ENCODE peak calls at places on chromosomes 4 and X, in six cellular contexts. Q, L, Y, N, S and W are unnamed samples.

GRCh38 chr4:61336488-61336887 is 136.4 kb downstream of the ADGRL3 start:
- DNase-seq in S (peak), Y (no peak), L (no peak), Q (peak), N (no peak), W (no peak)

GRCh38 chr4:109861941-109862340 is 14.0 kb downstream of the LRIT3 start:
- DNase-seq in N (no peak), Q (no peak), Y (no peak), S (no peak), L (no peak), W (no peak)

GRCh38 chr4:15493411-15493810 is 23.7 kb downstream of the CC2D2A start:
- DNase-seq in N (no peak), Q (no peak), L (no peak), Y (no peak), S (no peak), W (no peak)

GRCh38 chr4:2915789-2916188 is 47.4 kb downstream of the NOP14 start:
- DNase-seq in L (no peak), N (no peak), Y (no peak), Q (no peak), S (no peak), W (no peak)

GRCh38 chrX:112043997-112044396 is 38.6 kb downstream of the TRPC5 start:
- DNase-seq in N (no peak), Q (peak), Y (no peak), S (no peak), L (no peak), W (no peak)

GRCh38 chr4:86054676-86055075 is 305.2 kb downstream of the MAPK10 start:
- DNase-seq in S (no peak), N (no peak), L (no peak), Y (no peak), Q (no peak), W (no peak)

GRCh38 chr4:147707892-147708672 is 23.8 kb upstream of the ARHGAP10 start:
- DNase-seq in L (no peak), S (no peak), Q (peak), Y (peak), N (peak), W (no peak)

GRCh38 chrX:128781506-128781905 is 729.3 kb upstream of the ACTRT1 start:
- DNase-seq in N (no peak), Y (no peak), Q (no peak), S (peak), L (no peak), W (no peak)

GRCh38 chr4:141933978-141934377 is 297.6 kb downstream of the IL15 start:
- DNase-seq in L (no peak), Q (no peak), S (no peak), Y (no peak), N (no peak), W (no peak)

GRCh38 chrX:118373538-118373937 is 27.6 kb downstream of the WDR44 start:
- DNase-seq in S (no peak), Q (no peak), N (no peak), Y (no peak), L (no peak), W (no peak)

GRCh38 chr4:6749340-6750171 is 33.0 kb upstream of the KIAA0232 start:
- DNase-seq in S (no peak), Y (no peak), Q (no peak), L (no peak), N (no peak), W (peak)

GRCh38 chr4:100367451-100367850 is 150.4 kb downstream of the EMCN start:
- DNase-seq in Q (no peak), L (no peak), Y (no peak), N (no peak), S (no peak), W (no peak)

GRCh38 chrX:106862972-106863688 is 40.0 kb downstream of the RIPPLY1 start:
- DNase-seq in N (peak), Q (no peak), S (no peak), L (no peak), Y (no peak), W (peak)

GRCh38 chrX:115364625-115365024 is 75.1 kb downstream of the LUZP4 start:
- DNase-seq in L (no peak), N (no peak), Y (no peak), Q (peak), S (no peak), W (no peak)

GRCh38 chrX:85906399-85906798 is 141.0 kb downstream of the CHM start:
- DNase-seq in L (no peak), N (no peak), Y (no peak), S (no peak), Q (no peak), W (no peak)

GRCh38 chr4:38654273-38654672 is 9.7 kb upstream of the KLF3 start:
- DNase-seq in N (no peak), Q (no peak), S (no peak), L (no peak), Y (peak), W (no peak)